ENCODE peak calls at places on chromosomes 2 and 18, in nine cellular contexts. R is body of pancreas, A is left ventricle myocardium inferior, J is A549, K is tibial artery, M is neuronal stem cell, N is neural progenitor cell, I is caudate nucleus, X is RWPE1. L is an unnamed sample.

GRCh38 chr2:1940660-1941059 is 196.3 kb upstream of the PXDN start:
- DNase-seq in R (peak; percentile 29), A (peak; percentile 75), J (no peak), K (no peak), M (no peak), N (no peak), I (no peak), X (no peak), L (no peak)

GRCh38 chr2:180980943-180981898 is 816 bp downstream of the UBE2E3 start:
- DNase-seq in R (peak; percentile 19), A (peak; percentile 22), J (no peak), K (no peak), M (peak; percentile 23), N (peak; percentile 31), I (peak; percentile 54), X (no peak), L (peak; percentile 27)

GRCh38 chr2:43945439-43945838 is 50.4 kb downstream of the LRPPRC start:
- DNase-seq in R (no peak), A (no peak), J (no peak), K (no peak), M (no peak), N (no peak), I (no peak), X (no peak), L (no peak)

GRCh38 chr2:238787507-238787906 is 60.4 kb upstream of the TWIST2 start:
- DNase-seq in R (no peak), A (no peak), J (no peak), K (no peak), M (no peak), N (no peak), I (no peak), X (no peak), L (no peak)

GRCh38 chr18:76391038-76391437 is 104.0 kb downstream of the ZNF516 start:
- DNase-seq in R (no peak), A (no peak), J (no peak), K (peak; percentile 34), M (no peak), N (no peak), I (no peak), X (no peak), L (no peak)

GRCh38 chr2:63872571-63873328 is 31.1 kb downstream of the UGP2 start:
- DNase-seq in R (no peak), A (no peak), J (no peak), K (no peak), M (no peak), N (no peak), I (no peak), X (no peak), L (no peak)

GRCh38 chr2:32379352-32379751 is 22.5 kb downstream of the BIRC6 start:
- DNase-seq in R (no peak), A (no peak), J (no peak), K (no peak), M (no peak), N (no peak), I (no peak), X (no peak), L (peak; percentile 15)

GRCh38 chr2:178700922-178701342 is 106.3 kb downstream of the TTN start:
- DNase-seq in R (no peak), A (no peak), J (peak; percentile 2), K (no peak), M (peak; percentile 1), N (peak; percentile 44), I (no peak), X (peak; percentile 29), L (peak; percentile 6)

GRCh38 chr2:240514631-240515030 is 43.2 kb downstream of the ANKMY1 start:
- DNase-seq in R (peak; percentile 14), A (no peak), J (no peak), K (no peak), M (no peak), N (no peak), I (no peak), X (no peak), L (no peak)

GRCh38 chr18:72742002-72742401 is 125.8 kb downstream of the NETO1 start:
- DNase-seq in R (no peak), A (no peak), J (no peak), K (no peak), M (no peak), N (no peak), I (no peak), X (no peak), L (no peak)

GRCh38 chr2:120486441-120486840 is 140.5 kb downstream of the INHBB start:
- DNase-seq in R (no peak), A (no peak), J (no peak), K (no peak), M (no peak), N (no peak), I (no peak), X (no peak), L (no peak)

GRCh38 chr2:239720411-239721365 is 304.5 kb downstream of the NDUFA10 start:
- DNase-seq in R (no peak), A (no peak), J (no peak), K (peak; percentile 51), M (no peak), N (no peak), I (no peak), X (no peak), L (no peak)

GRCh38 chr2:218853766-218854165 is 5.8 kb upstream of the WNT6 start:
- DNase-seq in R (no peak), A (no peak), J (no peak), K (peak; percentile 33), M (no peak), N (no peak), I (no peak), X (peak; percentile 79), L (peak; percentile 24)

GRCh38 chr18:41396211-41396610 is 558.8 kb upstream of the PIK3C3 start:
- DNase-seq in R (no peak), A (no peak), J (no peak), K (no peak), M (no peak), N (no peak), I (no peak), X (no peak), L (no peak)

GRCh38 chr18:28062446-28062845 is 114.5 kb downstream of the CDH2 start:
- DNase-seq in R (no peak), A (no peak), J (no peak), K (no peak), M (no peak), N (no peak), I (no peak), X (no peak), L (no peak)

GRCh38 chr2:130336877-130337734 is 5.6 kb upstream of the IMP4 start:
- DNase-seq in R (peak; percentile 93), A (peak; percentile 70), J (peak; percentile 90), K (peak; percentile 82), M (peak; percentile 95), N (peak; percentile 90), I (peak; percentile 78), X (peak; percentile 82), L (peak; percentile 84)

GRCh38 chr2:236661762-236662110 is 92.1 kb downstream of the ACKR3 start:
- DNase-seq in R (no peak), A (no peak), J (no peak), K (no peak), M (no peak), N (no peak), I (no peak), X (no peak), L (no peak)

GRCh38 chr2:170236639-170237037 is 58.7 kb downstream of the MYO3B start:
- DNase-seq in R (no peak), A (no peak), J (no peak), K (no peak), M (no peak), N (no peak), I (no peak), X (no peak), L (no peak)

GRCh38 chr2:28601612-28602011 is 105.8 kb downstream of the PLB1 start:
- DNase-seq in R (no peak), A (no peak), J (no peak), K (no peak), M (no peak), N (no peak), I (no peak), X (no peak), L (no peak)

GRCh38 chr2:28602136-28602660 is 106.3 kb downstream of the PLB1 start:
- DNase-seq in R (no peak), A (no peak), J (no peak), K (no peak), M (no peak), N (no peak), I (no peak), X (no peak), L (no peak)

GRCh38 chr2:28602751-28603639 is 107.1 kb downstream of the PLB1 start:
- DNase-seq in R (no peak), A (no peak), J (no peak), K (no peak), M (no peak), N (no peak), I (no peak), X (no peak), L (no peak)

GRCh38 chr2:28604284-28604843 is 108.5 kb downstream of the PLB1 start:
- DNase-seq in R (no peak), A (no peak), J (no peak), K (no peak), M (no peak), N (no peak), I (no peak), X (no peak), L (no peak)

GRCh38 chr2:28603821-28604220 is 108.0 kb downstream of the PLB1 start:
- DNase-seq in R (no peak), A (no peak), J (no peak), K (no peak), M (no peak), N (no peak), I (no peak), X (no peak), L (no peak)
- H3K27ac ChIP-seq in R (no peak overlapping the region), A (no peak overlapping the region), J (peak overlapping the region; percentile 39), K (no peak overlapping the region), M (no peak overlapping the region), N (no peak overlapping the region), I (no peak overlapping the region), X (peak overlapping the region; percentile 41), L (no peak overlapping the region)

GRCh38 chr2:14558382-14558919 is 74.1 kb upstream of the LRATD1 start:
- DNase-seq in R (no peak), A (no peak), J (no peak), K (no peak), M (no peak), N (no peak), I (no peak), X (no peak), L (peak; percentile 63)
- H3K27ac ChIP-seq in R (no peak overlapping the region), A (no peak overlapping the region), J (no peak overlapping the region), K (no peak overlapping the region), M (no peak overlapping the region), N (no peak overlapping the region), I (no peak overlapping the region), X (no peak overlapping the region), L (peak overlapping the region; percentile 2)

DNA sequence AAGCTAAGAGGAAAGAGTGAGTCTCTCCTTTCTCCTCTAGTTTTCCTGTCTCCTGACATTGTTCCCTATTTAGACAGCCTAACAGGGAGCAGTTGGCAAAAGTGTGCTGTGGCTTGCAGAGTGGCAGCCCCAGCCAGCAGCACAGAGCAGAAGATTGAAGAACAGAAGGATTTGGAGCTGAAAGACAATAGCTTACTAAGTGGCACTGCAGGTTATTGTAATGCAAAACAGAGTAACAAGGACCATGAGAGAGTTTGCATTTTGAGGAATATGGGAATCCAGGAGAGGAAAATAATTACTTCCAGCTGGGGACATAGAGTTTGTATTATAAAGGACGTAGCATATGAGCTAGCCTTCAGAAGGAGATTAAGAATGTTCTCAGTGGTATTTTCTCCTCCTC is 342.4 kb downstream of the AKAIN1 start:
- DNase-seq in R (no peak), A (no peak), J (no peak), K (no peak), M (no peak), N (peak; percentile 42), I (no peak), X (no peak), L (no peak)
- H3K27ac ChIP-seq in R (no peak overlapping the region), A (no peak overlapping the region), J (no peak overlapping the region), K (no peak overlapping the region), M (no peak overlapping the region), N (no peak overlapping the region), I (no peak overlapping the region), X (no peak overlapping the region), L (no peak overlapping the region)

GRCh38 chr18:35186491-35187034 is 54.3 kb upstream of the ZNF397 start:
- DNase-seq in R (no peak), A (no peak), J (no peak), K (no peak), M (no peak), N (no peak), I (no peak), X (no peak), L (no peak)
- H3K27ac ChIP-seq in R (no peak overlapping the region), A (no peak overlapping the region), J (no peak overlapping the region), K (no peak overlapping the region), M (no peak overlapping the region), N (no peak overlapping the region), I (no peak overlapping the region), X (no peak overlapping the region), L (no peak overlapping the region)